ENCODE peak calls at places on chromosomes 16 and 17, in nine cellular contexts. Z is stimulated activated CD8-positive, alpha-beta memory T cell treated with anti-CD3 and anti-CD28 coated beads, Interleukin-15, amount 100 ng/mL, for 24 hours; K is esophagus squamous epithelium; S is IMR-90; T is SW 1271; F is stimulated activated CD4-positive, alpha-beta T cell treated with anti-CD3 and anti-CD28 coated beads, Interleukin-15, amount 100 ng/mL, for 24 hours; E is left ventricle myocardium inferior; A is adrenal gland; U is PC-3. I is an unnamed sample.

GRCh38 chr17:79205688-79206205 is 131.1 kb downstream of the ENGASE start:
- DNase-seq in Z (no peak), K (no peak), S (no peak), T (peak), F (no peak), E (no peak), A (no peak), U (no peak), I (peak)

GRCh38 chr17:29645516-29646051 is 22.9 kb upstream of the CORO6 start:
- DNase-seq in Z (no peak), K (no peak), S (peak), T (no peak), F (no peak), E (peak), A (peak), U (no peak), I (no peak)

GRCh38 chr17:2347805-2348685 is 10.7 kb downstream of the SGSM2 start:
- DNase-seq in Z (no peak), K (no peak), S (peak), T (peak), F (no peak), E (no peak), A (peak), U (peak), I (peak)

GRCh38 chr16:82070656-82071369 is 35.8 kb downstream of the HSD17B2 start:
- DNase-seq in Z (no peak), K (no peak), S (peak), T (no peak), F (no peak), E (no peak), A (no peak), U (peak), I (peak)

GRCh38 chr16:3655030-3655790 is 719 bp downstream of the DNASE1 start:
- DNase-seq in Z (no peak), K (no peak), S (no peak), T (no peak), F (no peak), E (no peak), A (no peak), U (no peak), I (no peak)

GRCh38 chr16:28596115-28596630 is 677 bp downstream of the SULT1A2 start:
- DNase-seq in Z (no peak), K (no peak), S (no peak), T (no peak), F (no peak), E (no peak), A (no peak), U (no peak), I (no peak)

GRCh38 chr17:77392376-77393273 is 251.9 kb downstream of the SEC14L1 start:
- DNase-seq in Z (no peak), K (no peak), S (no peak), T (no peak), F (no peak), E (peak), A (peak), U (no peak), I (peak)

GRCh38 chr16:87701066-87701425 is 64.7 kb downstream of the KLHDC4 start:
- DNase-seq in Z (no peak), K (no peak), S (no peak), T (no peak), F (no peak), E (no peak), A (no peak), U (no peak), I (no peak)

GRCh38 chr16:23155445-23156049 is 6.3 kb upstream of the USP31 start:
- DNase-seq in Z (no peak), K (no peak), S (no peak), T (no peak), F (peak), E (no peak), A (peak), U (peak), I (peak)

GRCh38 chr17:8599351-8600011 is 31.0 kb downstream of the MYH10 start:
- DNase-seq in Z (no peak), K (no peak), S (no peak), T (no peak), F (no peak), E (no peak), A (no peak), U (no peak), I (no peak)

GRCh38 chr16:89860747-89861304 is 12.6 kb upstream of the TCF25 start:
- DNase-seq in Z (peak), K (no peak), S (peak), T (peak), F (peak), E (peak), A (peak), U (peak), I (peak)

GRCh38 chr17:51888823-51889222 is 269.7 kb downstream of the CA10 start:
- DNase-seq in Z (no peak), K (no peak), S (no peak), T (no peak), F (no peak), E (no peak), A (no peak), U (no peak), I (no peak)

GRCh38 chr16:1206786-1207185 is 18.3 kb downstream of the TPSG1 start:
- DNase-seq in Z (no peak), K (no peak), S (no peak), T (no peak), F (no peak), E (no peak), A (no peak), U (no peak), I (no peak)

GRCh38 chr16:83400234-83400633 is 407.5 kb upstream of the HSBP1 start:
- DNase-seq in Z (no peak), K (no peak), S (no peak), T (no peak), F (no peak), E (no peak), A (no peak), U (no peak), I (no peak)

GRCh38 chr17:80888276-80889160 is 103.1 kb upstream of the CHMP6 start:
- DNase-seq in Z (no peak), K (no peak), S (no peak), T (no peak), F (no peak), E (peak), A (no peak), U (no peak), I (no peak)

GRCh38 chr17:2835791-2836190 is 39.6 kb downstream of the RAP1GAP2 start:
- DNase-seq in Z (no peak), K (no peak), S (no peak), T (no peak), F (no peak), E (no peak), A (no peak), U (no peak), I (no peak)

GRCh38 chr17:16406742-16407674 is 8.4 kb upstream of the TRPV2 start:
- DNase-seq in Z (no peak), K (no peak), S (no peak), T (no peak), F (peak), E (peak), A (peak), U (peak), I (no peak)

GRCh38 chr16:2664522-2665096 is 17.7 kb upstream of the KCTD5 start:
- DNase-seq in Z (no peak), K (no peak), S (no peak), T (no peak), F (no peak), E (no peak), A (no peak), U (peak), I (no peak)

GRCh38 chr16:55392701-55393100 is 68.7 kb downstream of the IRX6 start:
- DNase-seq in Z (no peak), K (no peak), S (no peak), T (no peak), F (no peak), E (no peak), A (no peak), U (peak), I (peak)

GRCh38 chr16:70253291-70254094 is 1.8 kb upstream of the EXOSC6 start:
- DNase-seq in Z (no peak), K (no peak), S (peak), T (peak), F (peak), E (no peak), A (peak), U (peak), I (peak)

GRCh38 chr16:7055443-7055842 is 277.2 kb upstream of the RBFOX1 start:
- DNase-seq in Z (no peak), K (no peak), S (no peak), T (no peak), F (no peak), E (no peak), A (no peak), U (no peak), I (no peak)

GRCh38 chr17:76726766-76727718 is at the start of gene METTL23:
- DNase-seq in Z (peak), K (no peak), S (peak), T (peak), F (peak), E (peak), A (peak), U (peak), I (peak)

GRCh38 chr16:47110939-47111338 is 32.8 kb downstream of the NETO2 start:
- DNase-seq in Z (no peak), K (no peak), S (no peak), T (no peak), F (no peak), E (no peak), A (no peak), U (peak), I (no peak)

GRCh38 chr16:9966569-9967157 is 215.6 kb downstream of the GRIN2A start:
- DNase-seq in Z (no peak), K (no peak), S (no peak), T (no peak), F (peak), E (no peak), A (no peak), U (peak), I (peak)

GRCh38 chr17:61487161-61487654 is 35.0 kb downstream of the TBX4 start:
- DNase-seq in Z (no peak), K (no peak), S (no peak), T (no peak), F (no peak), E (no peak), A (no peak), U (no peak), I (no peak)

GRCh38 chr17:55346658-55347057 is 75.0 kb downstream of the MMD start:
- DNase-seq in Z (no peak), K (no peak), S (no peak), T (no peak), F (no peak), E (no peak), A (no peak), U (no peak), I (no peak)

GRCh38 chr16:25575363-25575762 is 116.4 kb upstream of the HS3ST4 start:
- DNase-seq in Z (no peak), K (no peak), S (no peak), T (no peak), F (no peak), E (no peak), A (no peak), U (no peak), I (no peak)

GRCh38 chr17:18250259-18250658 is 8.3 kb downstream of the FLII start:
- DNase-seq in Z (no peak), K (no peak), S (no peak), T (no peak), F (no peak), E (no peak), A (no peak), U (peak), I (peak)

GRCh38 chr16:1763521-1764511 is 7.5 kb downstream of the NME3 start:
- DNase-seq in Z (no peak), K (no peak), S (no peak), T (no peak), F (no peak), E (no peak), A (no peak), U (no peak), I (no peak)